ENCODE peak calls at places on chromosomes 1 and 21, in ten cellular contexts. One of them, this sample, is unnamed.
A peak's percentile ranks its signal among the peaks of the same experiment; 100 is the strongest.

GRCh38 chr1:178094752-178095645 is 1.1 kb downstream of the RASAL2 start:
- DNase-seq in prostate gland: no peak
- DNase-seq in pancreas: no peak
- DNase-seq in colonic mucosa: no peak
- DNase-seq in stomach: no peak
- DNase-seq in transverse colon: no peak
- DNase-seq in endothelial cell of umbilical vein: peak; percentile 51
- DNase-seq in thoracic aorta: no peak
- DNase-seq in body of pancreas: no peak
- DNase-seq in IMR-90: no peak
- DNase-seq in this sample: no peak

GRCh38 chr1:14140800-14141526 is 441.0 kb downstream of the PRDM2 start:
- DNase-seq in prostate gland: peak; percentile 64
- DNase-seq in pancreas: no peak
- DNase-seq in colonic mucosa: no peak
- DNase-seq in stomach: no peak
- DNase-seq in transverse colon: no peak
- DNase-seq in endothelial cell of umbilical vein: no peak
- DNase-seq in thoracic aorta: no peak
- DNase-seq in body of pancreas: peak; percentile 8
- DNase-seq in IMR-90: no peak
- DNase-seq in this sample: no peak

GRCh38 chr21:28337319-28337718 is 655.4 kb downstream of the LTN1 start:
- DNase-seq in prostate gland: no peak
- DNase-seq in pancreas: no peak
- DNase-seq in colonic mucosa: no peak
- DNase-seq in stomach: no peak
- DNase-seq in transverse colon: no peak
- DNase-seq in endothelial cell of umbilical vein: peak; percentile 56
- DNase-seq in thoracic aorta: no peak
- DNase-seq in body of pancreas: no peak
- DNase-seq in IMR-90: peak; percentile 78
- DNase-seq in this sample: no peak

GRCh38 chr1:196603651-196604050 is 4.6 kb downstream of the KCNT2 start:
- DNase-seq in prostate gland: no peak
- DNase-seq in pancreas: no peak
- DNase-seq in colonic mucosa: no peak
- DNase-seq in stomach: no peak
- DNase-seq in transverse colon: no peak
- DNase-seq in endothelial cell of umbilical vein: no peak
- DNase-seq in thoracic aorta: no peak
- DNase-seq in body of pancreas: no peak
- DNase-seq in IMR-90: no peak
- DNase-seq in this sample: no peak

GRCh38 chr1:246608616-246609376 is 42.5 kb downstream of the CNST start:
- DNase-seq in prostate gland: peak; percentile 93
- DNase-seq in pancreas: peak; percentile 72
- DNase-seq in colonic mucosa: peak; percentile 78
- DNase-seq in stomach: peak; percentile 93
- DNase-seq in transverse colon: peak; percentile 76
- DNase-seq in endothelial cell of umbilical vein: peak; percentile 99
- DNase-seq in thoracic aorta: peak; percentile 9
- DNase-seq in body of pancreas: peak; percentile 87
- DNase-seq in IMR-90: peak; percentile 97
- DNase-seq in this sample: no peak

GRCh38 chr1:174830019-174830418 is 169.7 kb upstream of the CACYBP start:
- DNase-seq in prostate gland: no peak
- DNase-seq in pancreas: no peak
- DNase-seq in colonic mucosa: no peak
- DNase-seq in stomach: no peak
- DNase-seq in transverse colon: no peak
- DNase-seq in endothelial cell of umbilical vein: no peak
- DNase-seq in thoracic aorta: no peak
- DNase-seq in body of pancreas: no peak
- DNase-seq in IMR-90: no peak
- DNase-seq in this sample: no peak

GRCh38 chr1:55338448-55338820 is 123.3 kb upstream of the USP24 start:
- DNase-seq in prostate gland: no peak
- DNase-seq in pancreas: no peak
- DNase-seq in colonic mucosa: no peak
- DNase-seq in stomach: no peak
- DNase-seq in transverse colon: no peak
- DNase-seq in endothelial cell of umbilical vein: no peak
- DNase-seq in thoracic aorta: no peak
- DNase-seq in body of pancreas: no peak
- DNase-seq in IMR-90: no peak
- DNase-seq in this sample: peak; percentile 72

GRCh38 chr1:115545791-115546733 is 95.7 kb upstream of the VANGL1 start:
- DNase-seq in prostate gland: peak; percentile 30
- DNase-seq in pancreas: no peak
- DNase-seq in colonic mucosa: peak; percentile 45
- DNase-seq in stomach: peak; percentile 40
- DNase-seq in transverse colon: peak; percentile 34
- DNase-seq in endothelial cell of umbilical vein: peak; percentile 56
- DNase-seq in thoracic aorta: no peak
- DNase-seq in body of pancreas: peak; percentile 66
- DNase-seq in IMR-90: peak; percentile 95
- DNase-seq in this sample: peak; percentile 62

GRCh38 chr1:68782890-68783289 is 286.0 kb upstream of the DEPDC1 start:
- DNase-seq in prostate gland: no peak
- DNase-seq in pancreas: no peak
- DNase-seq in colonic mucosa: no peak
- DNase-seq in stomach: no peak
- DNase-seq in transverse colon: no peak
- DNase-seq in endothelial cell of umbilical vein: no peak
- DNase-seq in thoracic aorta: no peak
- DNase-seq in body of pancreas: no peak
- DNase-seq in IMR-90: no peak
- DNase-seq in this sample: no peak

GRCh38 chr1:6007318-6008083 is 15.3 kb upstream of the NPHP4 start:
- DNase-seq in prostate gland: no peak
- DNase-seq in pancreas: peak; percentile 31
- DNase-seq in colonic mucosa: no peak
- DNase-seq in stomach: no peak
- DNase-seq in transverse colon: no peak
- DNase-seq in endothelial cell of umbilical vein: no peak
- DNase-seq in thoracic aorta: no peak
- DNase-seq in body of pancreas: no peak
- DNase-seq in IMR-90: peak; percentile 40
- DNase-seq in this sample: no peak

GRCh38 chr1:173509797-173510196 is 32.7 kb downstream of the PRDX6 start:
- DNase-seq in prostate gland: no peak
- DNase-seq in pancreas: no peak
- DNase-seq in colonic mucosa: no peak
- DNase-seq in stomach: no peak
- DNase-seq in transverse colon: no peak
- DNase-seq in endothelial cell of umbilical vein: no peak
- DNase-seq in thoracic aorta: no peak
- DNase-seq in body of pancreas: no peak
- DNase-seq in IMR-90: no peak
- DNase-seq in this sample: no peak

GRCh38 chr1:169586067-169586394 is 250 bp downstream of the F5 start:
- DNase-seq in prostate gland: no peak
- DNase-seq in pancreas: no peak
- DNase-seq in colonic mucosa: no peak
- DNase-seq in stomach: no peak
- DNase-seq in transverse colon: no peak
- DNase-seq in endothelial cell of umbilical vein: no peak
- DNase-seq in thoracic aorta: no peak
- DNase-seq in body of pancreas: no peak
- DNase-seq in IMR-90: no peak
- DNase-seq in this sample: no peak

GRCh38 chr1:169585184-169585583 is 1.1 kb downstream of the F5 start:
- DNase-seq in prostate gland: no peak
- DNase-seq in pancreas: no peak
- DNase-seq in colonic mucosa: no peak
- DNase-seq in stomach: no peak
- DNase-seq in transverse colon: no peak
- DNase-seq in endothelial cell of umbilical vein: no peak
- DNase-seq in thoracic aorta: no peak
- DNase-seq in body of pancreas: no peak
- DNase-seq in IMR-90: no peak
- DNase-seq in this sample: no peak

GRCh38 chr1:169584483-169585144 is 1.7 kb downstream of the F5 start:
- DNase-seq in prostate gland: no peak
- DNase-seq in pancreas: no peak
- DNase-seq in colonic mucosa: no peak
- DNase-seq in stomach: no peak
- DNase-seq in transverse colon: no peak
- DNase-seq in endothelial cell of umbilical vein: no peak
- DNase-seq in thoracic aorta: no peak
- DNase-seq in body of pancreas: no peak
- DNase-seq in IMR-90: no peak
- DNase-seq in this sample: no peak

GRCh38 chr1:169588112-169588511 is 1.8 kb upstream of the F5 start:
- DNase-seq in prostate gland: no peak
- DNase-seq in pancreas: no peak
- DNase-seq in colonic mucosa: no peak
- DNase-seq in stomach: no peak
- DNase-seq in transverse colon: no peak
- DNase-seq in endothelial cell of umbilical vein: no peak
- DNase-seq in thoracic aorta: no peak
- DNase-seq in body of pancreas: no peak
- DNase-seq in IMR-90: no peak
- DNase-seq in this sample: no peak

DNA sequence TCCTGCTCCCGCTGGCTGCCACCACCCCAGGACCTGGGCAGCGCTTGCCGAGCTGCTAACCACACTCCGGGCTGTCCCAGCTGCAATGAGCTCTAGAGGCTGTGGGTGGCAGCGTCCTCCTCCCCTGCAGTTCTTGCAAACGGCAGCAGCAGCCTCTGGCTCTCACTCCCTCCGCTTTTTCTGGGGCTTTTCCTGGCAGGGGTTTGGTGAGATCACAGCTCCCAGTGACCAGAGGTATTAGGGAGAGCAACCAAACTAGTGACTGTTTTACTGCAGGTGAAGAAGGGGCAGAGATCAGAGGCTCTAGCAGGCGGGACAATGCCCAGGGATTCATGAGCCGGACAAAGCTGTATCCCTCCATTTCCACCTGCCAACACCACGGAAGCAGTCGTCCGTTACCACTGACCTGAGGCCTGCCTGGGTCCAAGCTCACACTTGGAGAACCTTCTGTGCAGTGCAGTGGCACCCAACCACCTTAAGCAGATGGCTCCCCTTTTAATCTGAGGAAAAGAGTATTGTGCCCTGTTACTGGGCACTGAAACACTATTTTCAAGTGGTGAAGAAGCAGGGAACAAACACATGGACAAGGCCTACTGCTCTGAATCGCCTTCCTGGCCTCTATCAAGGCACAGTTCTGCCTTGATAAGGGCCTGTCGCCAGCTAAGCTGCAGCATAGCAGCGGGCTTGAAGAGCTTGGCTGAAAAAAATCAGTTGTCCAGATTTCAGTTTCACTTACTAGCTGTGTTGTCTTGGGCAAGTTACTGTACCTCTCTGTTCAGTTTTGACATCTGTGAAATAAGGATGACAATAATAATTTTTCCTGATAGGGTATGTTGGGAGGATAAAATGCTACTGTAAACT is at the start of gene F5:
- DNase-seq in prostate gland: peak; percentile 55
- DNase-seq in pancreas: peak; percentile 92
- DNase-seq in colonic mucosa: peak; percentile 66
- DNase-seq in stomach: peak; percentile 82
- DNase-seq in transverse colon: peak; percentile 74
- DNase-seq in endothelial cell of umbilical vein: peak; percentile 61
- DNase-seq in thoracic aorta: no peak
- DNase-seq in body of pancreas: peak; percentile 83
- DNase-seq in IMR-90: peak; percentile 40
- DNase-seq in this sample: peak; percentile 74
- TF ChIP-seq CTCF in prostate gland: peak; percentile 61
- TF ChIP-seq CTCF in pancreas: peak; percentile 26
- TF ChIP-seq CTCF in colonic mucosa: peak; percentile 43
- TF ChIP-seq CTCF in stomach: peak; percentile 44
- TF ChIP-seq CTCF in transverse colon: peak; percentile 33
- TF ChIP-seq CTCF in endothelial cell of umbilical vein: peak; percentile 79
- TF ChIP-seq CTCF in thoracic aorta: no peak
- TF ChIP-seq CTCF in body of pancreas: peak; percentile 38
- TF ChIP-seq CTCF in IMR-90: peak; percentile 38
- TF ChIP-seq CTCF in this sample: peak; percentile 69

DNA sequence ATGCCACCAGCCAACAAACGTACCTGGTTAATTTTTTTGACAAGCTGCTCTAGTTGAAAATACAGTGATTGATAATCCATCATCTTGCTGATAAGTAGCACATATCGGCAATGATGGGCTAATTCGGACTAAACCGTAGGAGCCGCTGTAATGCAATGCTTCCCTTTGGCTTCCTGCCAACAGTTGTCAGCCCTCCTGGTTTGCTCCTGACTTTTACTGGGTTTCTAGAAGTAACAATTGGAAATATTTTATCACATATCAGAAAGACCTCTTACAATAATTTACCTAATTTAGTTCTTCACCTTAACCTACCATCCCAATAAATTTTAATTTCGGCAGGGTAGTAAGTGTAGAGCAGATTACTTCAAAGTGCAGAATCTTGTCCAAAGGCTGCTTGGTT is 148.5 kb downstream of the DHRS3 start:
- DNase-seq in prostate gland: no peak
- DNase-seq in pancreas: no peak
- DNase-seq in colonic mucosa: no peak
- DNase-seq in stomach: no peak
- DNase-seq in transverse colon: no peak
- DNase-seq in endothelial cell of umbilical vein: no peak
- DNase-seq in thoracic aorta: no peak
- DNase-seq in body of pancreas: peak; percentile 54
- DNase-seq in IMR-90: no peak
- DNase-seq in this sample: no peak
- H3K27ac ChIP-seq in prostate gland: peak overlapping the region; percentile 29
- H3K27ac ChIP-seq in pancreas: no peak overlapping the region
- H3K27ac ChIP-seq in colonic mucosa: no peak overlapping the region
- H3K27ac ChIP-seq in stomach: no peak overlapping the region
- H3K27ac ChIP-seq in transverse colon: no peak overlapping the region
- H3K27ac ChIP-seq in endothelial cell of umbilical vein: no peak overlapping the region
- H3K27ac ChIP-seq in thoracic aorta: no peak overlapping the region
- H3K27ac ChIP-seq in body of pancreas: no peak overlapping the region
- H3K27ac ChIP-seq in IMR-90: no peak overlapping the region
- H3K27ac ChIP-seq in this sample: no peak overlapping the region

DNA sequence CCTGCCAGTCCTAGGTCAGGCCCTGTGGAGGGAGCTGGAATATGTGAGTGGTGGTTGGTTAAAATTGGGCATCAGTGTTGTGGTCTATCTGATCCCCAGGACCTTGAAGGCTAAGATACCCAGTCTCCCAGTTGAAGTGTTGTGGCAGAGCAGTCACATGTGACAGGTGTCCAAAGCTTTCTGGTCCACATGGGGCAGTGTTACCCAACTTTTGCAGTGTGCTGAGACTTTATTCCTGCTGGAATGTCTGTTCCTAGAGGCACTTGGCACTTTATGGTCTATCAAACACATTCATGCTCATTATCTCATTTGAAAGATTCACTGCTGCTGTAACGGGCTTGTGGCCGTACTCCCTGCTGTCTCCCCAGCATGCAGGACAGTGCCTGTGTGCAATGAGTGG is 21.0 kb upstream of the LORICRIN start:
- DNase-seq in prostate gland: no peak
- DNase-seq in pancreas: no peak
- DNase-seq in colonic mucosa: no peak
- DNase-seq in stomach: no peak
- DNase-seq in transverse colon: no peak
- DNase-seq in endothelial cell of umbilical vein: no peak
- DNase-seq in thoracic aorta: no peak
- DNase-seq in body of pancreas: no peak
- DNase-seq in IMR-90: no peak
- DNase-seq in this sample: peak; percentile 77
- TF ChIP-seq CTCF in prostate gland: no peak
- TF ChIP-seq CTCF in pancreas: no peak
- TF ChIP-seq CTCF in colonic mucosa: no peak
- TF ChIP-seq CTCF in stomach: no peak
- TF ChIP-seq CTCF in transverse colon: no peak
- TF ChIP-seq CTCF in endothelial cell of umbilical vein: no peak
- TF ChIP-seq CTCF in thoracic aorta: no peak
- TF ChIP-seq CTCF in body of pancreas: no peak
- TF ChIP-seq CTCF in IMR-90: no peak
- TF ChIP-seq CTCF in this sample: peak; percentile 97

GRCh38 chr21:46543306-46543705 is 61.6 kb downstream of the S100B start:
- DNase-seq in prostate gland: no peak
- DNase-seq in pancreas: no peak
- DNase-seq in colonic mucosa: no peak
- DNase-seq in stomach: peak; percentile 13
- DNase-seq in transverse colon: no peak
- DNase-seq in endothelial cell of umbilical vein: no peak
- DNase-seq in thoracic aorta: no peak
- DNase-seq in body of pancreas: no peak
- DNase-seq in IMR-90: no peak
- DNase-seq in this sample: no peak
- H3K27ac ChIP-seq in prostate gland: no peak overlapping the region
- H3K27ac ChIP-seq in pancreas: no peak overlapping the region
- H3K27ac ChIP-seq in colonic mucosa: no peak overlapping the region
- H3K27ac ChIP-seq in stomach: no peak overlapping the region
- H3K27ac ChIP-seq in transverse colon: no peak overlapping the region
- H3K27ac ChIP-seq in endothelial cell of umbilical vein: no peak overlapping the region
- H3K27ac ChIP-seq in thoracic aorta: no peak overlapping the region
- H3K27ac ChIP-seq in body of pancreas: no peak overlapping the region
- H3K27ac ChIP-seq in IMR-90: no peak overlapping the region
- H3K27ac ChIP-seq in this sample: no peak overlapping the region

This sample was measured in WERI-Rb-1.